ENCODE peak calls at places on chromosomes 13 and 19, in nine cellular contexts. H, K, F, A, W, Z, N, M and E are unnamed samples.

GRCh38 chr19:40178756-40179155 is 12.5 kb upstream of the MAP3K10 start:
- DNase-seq in W (no peak), F (no peak), Z (no peak), A (no peak), K (no peak), N (no peak), M (no peak), H (no peak), E (no peak)

GRCh38 chr13:100694722-100695644 is 20.4 kb upstream of the TMTC4 start:
- DNase-seq in M (no peak), F (no peak), H (no peak), Z (no peak), N (no peak), A (peak), W (no peak), K (no peak), E (no peak)

GRCh38 chr19:45142016-45142727 is 18.6 kb downstream of the NKPD1 start:
- DNase-seq in A (no peak), K (no peak), W (no peak), H (no peak), Z (no peak), N (no peak), M (no peak), F (no peak), E (no peak)

GRCh38 chr13:112696001-112696868 is 6.4 kb downstream of the ATP11A start:
- DNase-seq in W (no peak), K (no peak), H (peak), A (no peak), Z (peak), N (no peak), M (no peak), F (no peak), E (no peak)

GRCh38 chr13:77250968-77251367 is 75.9 kb downstream of the MYCBP2 start:
- DNase-seq in Z (no peak), F (no peak), H (no peak), A (no peak), N (no peak), W (no peak), K (no peak), M (no peak), E (no peak)

GRCh38 chr13:57612568-57612967 is 19.0 kb upstream of the PCDH17 start:
- DNase-seq in K (no peak), H (no peak), N (no peak), M (no peak), W (no peak), A (no peak), Z (no peak), F (no peak), E (no peak)

GRCh38 chr19:1150333-1151036 is 23.6 kb downstream of the SBNO2 start:
- DNase-seq in Z (no peak), H (no peak), W (no peak), F (no peak), N (no peak), M (no peak), A (no peak), K (no peak), E (no peak)

GRCh38 chr19:15098505-15098904 is 8.7 kb upstream of the SYDE1 start:
- DNase-seq in F (no peak), W (no peak), M (no peak), N (no peak), K (no peak), H (no peak), A (no peak), Z (no peak), E (no peak)

GRCh38 chr19:30492581-30492980 is 120.4 kb downstream of the ZNF536 start:
- DNase-seq in K (no peak), N (no peak), F (no peak), M (no peak), A (no peak), H (no peak), W (no peak), Z (no peak), E (no peak)

GRCh38 chr13:78655906-78656305 is 3.0 kb downstream of the OBI1 start:
- DNase-seq in W (no peak), A (no peak), F (no peak), K (no peak), H (no peak), Z (no peak), M (no peak), N (no peak), E (no peak)

GRCh38 chr19:2385053-2385721 is 25.1 kb downstream of the TMPRSS9 start:
- DNase-seq in M (peak), A (peak), K (no peak), N (no peak), W (no peak), H (no peak), Z (no peak), F (peak), E (no peak)

GRCh38 chr13:45847554-45848224 is 3.9 kb downstream of the SIAH3 start:
- DNase-seq in N (peak), A (no peak), W (no peak), Z (no peak), K (no peak), F (no peak), M (no peak), H (no peak), E (peak)

GRCh38 chr19:2775556-2776430 is 7.3 kb downstream of the SGTA start:
- DNase-seq in K (no peak), H (peak), A (peak), M (no peak), W (peak), Z (no peak), F (no peak), N (peak), E (no peak)

GRCh38 chr13:98216135-98216565 is 39.1 kb upstream of the RNF113B start:
- DNase-seq in M (peak), F (no peak), N (no peak), A (peak), H (no peak), Z (no peak), K (no peak), W (no peak), E (peak)

GRCh38 chr19:1149259-1150045 is 24.6 kb downstream of the SBNO2 start:
- DNase-seq in N (no peak), Z (no peak), W (no peak), F (no peak), K (no peak), H (no peak), A (no peak), M (no peak), E (no peak)